ENCODE peak calls at places on chromosomes 3 and 15, in ten cellular contexts. V, L, W, B, E, F, S, T, D and Z are unnamed samples.

GRCh38 chr15:81747477-81747876 is 298.3 kb downstream of the MEX3B start:
- DNase-seq in V (no peak), L (no peak), W (no peak), B (peak), E (no peak), F (no peak), S (no peak), T (no peak), D (no peak), Z (no peak)

GRCh38 chr15:95286911-95287769 is 1043.4 kb upstream of the NR2F2 start:
- DNase-seq in V (no peak), L (no peak), W (no peak), B (no peak), E (no peak), F (no peak), S (peak), T (no peak), D (no peak), Z (no peak)

GRCh38 chr3:97848779-97849178 is 27.0 kb downstream of the CRYBG3 start:
- DNase-seq in V (no peak), L (no peak), W (no peak), B (no peak), E (no peak), F (no peak), S (no peak), T (no peak), D (no peak), Z (no peak)

GRCh38 chr3:73781536-73781935 is 156.8 kb upstream of the PDZRN3 start:
- DNase-seq in V (no peak), L (no peak), W (no peak), B (no peak), E (no peak), F (no peak), S (no peak), T (no peak), D (no peak), Z (no peak)

GRCh38 chr3:130997291-130997690 is 29.3 kb downstream of the ASTE1 start:
- DNase-seq in V (no peak), L (no peak), W (peak), B (no peak), E (no peak), F (no peak), S (no peak), T (no peak), D (no peak), Z (no peak)

GRCh38 chr3:177468331-177468730 is 271.0 kb upstream of the TBL1XR1 start:
- DNase-seq in V (no peak), L (peak), W (peak), B (no peak), E (no peak), F (peak), S (no peak), T (peak), D (no peak), Z (no peak)

GRCh38 chr3:56456117-56456516 is 12.2 kb downstream of the ERC2 start:
- DNase-seq in V (no peak), L (no peak), W (no peak), B (no peak), E (no peak), F (no peak), S (no peak), T (no peak), D (no peak), Z (no peak)

GRCh38 chr15:97504031-97504430 is 456.5 kb upstream of the ARRDC4 start:
- DNase-seq in V (peak), L (no peak), W (no peak), B (no peak), E (no peak), F (peak), S (no peak), T (no peak), D (no peak), Z (no peak)

GRCh38 chr3:30607032-30607833 is 832 bp downstream of the TGFBR2 start:
- DNase-seq in V (no peak), L (peak), W (no peak), B (no peak), E (peak), F (peak), S (peak), T (peak), D (peak), Z (peak)

GRCh38 chr3:104031598-104031997 is 1335.1 kb upstream of the ALCAM start:
- DNase-seq in V (no peak), L (no peak), W (no peak), B (no peak), E (no peak), F (no peak), S (no peak), T (no peak), D (no peak), Z (no peak)